ENCODE peak calls at places on chromosomes 6 and 20, in seven cellular contexts. L is Peyer's patch, Y is mammary epithelial cell, E is psoas muscle, S is sigmoid colon, Z is heart left ventricle, G is lower lobe of right lung. U is an unnamed sample.

GRCh38 chr6:111804627-111805235 is 68.5 kb downstream of the FYN start:
- DNase-seq in L (no peak), Y (no peak), E (no peak), S (no peak), Z (no peak), G (no peak), U (no peak)

GRCh38 chr6:144659202-144659731 is 374.1 kb downstream of the UTRN start:
- DNase-seq in L (no peak), Y (no peak), E (no peak), S (no peak), Z (no peak), G (no peak), U (no peak)

GRCh38 chr6:44268095-44268628 is 2.1 kb upstream of the TMEM151B start:
- DNase-seq in L (peak; percentile 59), Y (peak; percentile 35), E (peak; percentile 55), S (no peak), Z (no peak), G (peak; percentile 52), U (no peak)

GRCh38 chr6:130973521-130974277 is 89.3 kb downstream of the EPB41L2 start:
- DNase-seq in L (no peak), Y (no peak), E (no peak), S (no peak), Z (no peak), G (no peak), U (no peak)

GRCh38 chr6:26205625-26206574 is 118.7 kb downstream of the HFE start:
- DNase-seq in L (no peak), Y (peak; percentile 79), E (no peak), S (no peak), Z (no peak), G (no peak), U (no peak)

GRCh38 chr20:41524980-41525613 is 93.1 kb downstream of the CHD6 start:
- DNase-seq in L (no peak), Y (peak; percentile 68), E (peak; percentile 60), S (peak; percentile 73), Z (peak; percentile 89), G (peak; percentile 78), U (peak; percentile 79)

GRCh38 chr6:157606516-157606915 is 216.5 kb upstream of the SNX9 start:
- DNase-seq in L (no peak), Y (no peak), E (no peak), S (no peak), Z (no peak), G (no peak), U (no peak)

GRCh38 chr6:27901801-27902200 is 10.4 kb downstream of the OR2B2 start:
- DNase-seq in L (no peak), Y (no peak), E (no peak), S (no peak), Z (no peak), G (no peak), U (no peak)

GRCh38 chr6:49463612-49463967 is 420 bp downstream of the CENPQ start:
- DNase-seq in L (no peak), Y (no peak), E (no peak), S (no peak), Z (no peak), G (no peak), U (no peak)

GRCh38 chr6:12545837-12546658 is 170.5 kb upstream of the PHACTR1 start:
- DNase-seq in L (no peak), Y (peak; percentile 76), E (no peak), S (no peak), Z (no peak), G (no peak), U (no peak)

GRCh38 chr20:4067600-4068261 is 52.4 kb upstream of the RNF24 start:
- DNase-seq in L (no peak), Y (peak; percentile 78), E (no peak), S (peak; percentile 44), Z (no peak), G (no peak), U (no peak)

GRCh38 chr6:15462717-15463525 is 199.9 kb downstream of the DTNBP1 start:
- DNase-seq in L (no peak), Y (no peak), E (no peak), S (no peak), Z (no peak), G (no peak), U (no peak)

GRCh38 chr6:35489995-35490791 is 6.7 kb downstream of the TEAD3 start:
- DNase-seq in L (no peak), Y (no peak), E (peak; percentile 88), S (peak; percentile 98), Z (peak; percentile 93), G (peak; percentile 70), U (peak; percentile 97)

GRCh38 chr6:28985396-28986164 is 19.5 kb downstream of the ZNF311 start:
- DNase-seq in L (peak; percentile 32), Y (peak; percentile 97), E (peak; percentile 81), S (peak; percentile 93), Z (peak; percentile 88), G (peak; percentile 85), U (peak; percentile 92)

GRCh38 chr6:139996253-139996834 is 621.9 kb upstream of the CITED2 start:
- DNase-seq in L (no peak), Y (peak; percentile 11), E (no peak), S (no peak), Z (peak; percentile 18), G (no peak), U (no peak)

GRCh38 chr6:168417158-168417557 is 23.8 kb upstream of the SMOC2 start:
- DNase-seq in L (no peak), Y (no peak), E (peak; percentile 66), S (no peak), Z (no peak), G (no peak), U (peak; percentile 74)

GRCh38 chr20:3164763-3165410 is 5.2 kb upstream of the FASTKD5 start:
- DNase-seq in L (no peak), Y (no peak), E (no peak), S (peak; percentile 59), Z (no peak), G (no peak), U (peak; percentile 47)

GRCh38 chr6:106475280-106475679 is 114.8 kb downstream of the CRYBG1 start:
- DNase-seq in L (no peak), Y (no peak), E (no peak), S (no peak), Z (no peak), G (no peak), U (no peak)

GRCh38 chr6:7529141-7529540 is 12.3 kb upstream of the DSP start:
- DNase-seq in L (no peak), Y (no peak), E (no peak), S (no peak), Z (no peak), G (no peak), U (no peak)

GRCh38 chr6:44788387-44788981 is 401.0 kb downstream of the CDC5L start:
- DNase-seq in L (no peak), Y (no peak), E (no peak), S (no peak), Z (no peak), G (no peak), U (no peak)

GRCh38 chr20:61312909-61313308 is 60.8 kb downstream of the CDH4 start:
- DNase-seq in L (no peak), Y (no peak), E (no peak), S (no peak), Z (no peak), G (no peak), U (no peak)

GRCh38 chr6:9360881-9361280 is 925.5 kb upstream of the SLC35B3 start:
- DNase-seq in L (no peak), Y (no peak), E (no peak), S (no peak), Z (no peak), G (no peak), U (no peak)

GRCh38 chr20:11041396-11041795 is 367.6 kb upstream of the JAG1 start:
- DNase-seq in L (no peak), Y (peak; percentile 82), E (no peak), S (no peak), Z (no peak), G (no peak), U (no peak)

GRCh38 chr20:58131581-58132142 is 96.8 kb downstream of the ANKRD60 start:
- DNase-seq in L (no peak), Y (peak; percentile 87), E (no peak), S (peak; percentile 44), Z (no peak), G (no peak), U (no peak)

DNA sequence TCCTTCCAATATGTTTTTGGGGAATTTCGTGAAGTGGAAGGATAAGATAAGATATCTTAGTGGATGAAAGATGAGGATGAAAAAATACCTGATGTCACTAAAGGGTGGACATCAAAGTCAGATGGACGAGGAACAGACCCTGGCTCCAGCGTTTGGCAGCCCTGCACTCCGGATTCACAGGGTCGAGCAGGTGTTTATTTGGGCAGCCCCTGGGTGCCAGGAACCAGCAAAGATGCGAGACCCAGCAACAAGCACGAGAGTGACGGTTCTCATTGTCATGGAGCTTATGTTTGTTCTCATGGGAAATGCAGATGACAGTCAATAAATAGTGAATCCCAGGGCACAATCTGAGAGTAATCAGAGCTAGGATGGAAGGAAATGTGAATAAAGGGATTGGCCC is 131.1 kb downstream of the PHACTR3 start:
- DNase-seq in L (no peak), Y (no peak), E (no peak), S (no peak), Z (no peak), G (no peak), U (peak; percentile 8)
- H3K9me3 ChIP-seq in L (no peaks in the 10 kb centered on the region), Y (no peaks in the 10 kb centered on the region), E (no peaks in the 10 kb centered on the region), S (no peaks in the 10 kb centered on the region), Z (no peaks in the 10 kb centered on the region), G (no peaks in the 10 kb centered on the region), U (no peaks in the 10 kb centered on the region)

GRCh38 chr6:320351-321157 is 28.3 kb downstream of the DUSP22 start:
- DNase-seq in L (no peak), Y (no peak), E (peak; percentile 46), S (peak; percentile 59), Z (no peak), G (no peak), U (no peak)
- H3K9me3 ChIP-seq in L (no peaks in the 10 kb centered on the region), Y (peaks cover 7% of the 10 kb centered on the region), E (no peaks in the 10 kb centered on the region), S (no peaks in the 10 kb centered on the region), Z (no peaks in the 10 kb centered on the region), G (no peaks in the 10 kb centered on the region), U (no peaks in the 10 kb centered on the region)

GRCh38 chr20:56117350-56117749 is 112.0 kb upstream of the CBLN4 start:
- DNase-seq in L (no peak), Y (no peak), E (no peak), S (no peak), Z (no peak), G (no peak), U (no peak)
- H3K9me3 ChIP-seq in L (no peaks in the 10 kb centered on the region), Y (no peaks in the 10 kb centered on the region), E (no peaks in the 10 kb centered on the region), S (no peaks in the 10 kb centered on the region), Z (no peaks in the 10 kb centered on the region), G (no peaks in the 10 kb centered on the region), U (no peaks in the 10 kb centered on the region)

GRCh38 chr6:160306284-160306683 is 41.9 kb upstream of the SLC22A3 start:
- DNase-seq in L (no peak), Y (no peak), E (no peak), S (peak; percentile 79), Z (no peak), G (no peak), U (no peak)

GRCh38 chr6:160315310-160315709 is 32.9 kb upstream of the SLC22A3 start:
- DNase-seq in L (no peak), Y (peak; percentile 26), E (no peak), S (no peak), Z (no peak), G (no peak), U (no peak)

GRCh38 chr6:160312900-160313299 is 35.3 kb upstream of the SLC22A3 start:
- DNase-seq in L (no peak), Y (no peak), E (no peak), S (no peak), Z (no peak), G (no peak), U (no peak)

DNA sequence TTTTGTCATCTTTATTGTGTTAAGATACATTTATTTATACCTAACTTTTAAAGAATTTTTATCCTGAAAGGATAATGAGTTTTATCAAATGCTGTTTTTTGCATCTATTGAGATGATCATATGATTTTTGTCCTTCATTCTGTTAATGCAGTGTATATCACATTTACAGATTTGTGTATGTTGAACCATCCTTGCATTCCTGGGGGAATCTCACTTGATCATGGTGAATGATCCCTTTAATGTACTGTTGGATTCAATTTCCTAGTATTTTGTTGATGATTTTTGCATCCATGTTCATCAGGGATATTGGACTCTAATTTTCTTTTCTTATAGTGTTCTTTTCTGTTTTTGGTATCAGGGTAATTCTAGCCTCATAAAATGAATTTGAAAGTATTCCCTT is 38.5 kb upstream of the SLC22A3 start:
- DNase-seq in L (no peak), Y (no peak), E (no peak), S (no peak), Z (no peak), G (no peak), U (no peak)
- H3K9me3 ChIP-seq in L (no peaks in the 10 kb centered on the region), Y (peaks cover 4% of the 10 kb centered on the region), E (peaks cover 27% of the 10 kb centered on the region), S (peaks cover 3% of the 10 kb centered on the region), Z (peaks cover 51% of the 10 kb centered on the region), G (peaks cover 15% of the 10 kb centered on the region), U (peaks cover 3% of the 10 kb centered on the region)